ENCODE peak calls at places on chromosomes 7 and 10, in five cellular contexts. One of them, this sample, is unnamed.
A peak's percentile ranks its signal among the peaks of the same experiment; 100 is the strongest.

GRCh38 chr7:139036901-139037300 is 1.1 kb upstream of the ZC3HAV1L start:
- DNase-seq in endodermal cell: no peak
- DNase-seq in lower lobe of right lung: no peak
- DNase-seq in pancreas: no peak
- DNase-seq in breast epithelium: no peak
- DNase-seq in this sample: no peak

GRCh38 chr10:28054211-28054888 is 55.5 kb upstream of the ODAD2 start:
- DNase-seq in endodermal cell: no peak
- DNase-seq in lower lobe of right lung: no peak
- DNase-seq in breast epithelium: no peak
- DNase-seq in pancreas: no peak
- DNase-seq in this sample: no peak

GRCh38 chr7:29224726-29225125 is 30.2 kb downstream of the CHN2 start:
- DNase-seq in lower lobe of right lung: no peak
- DNase-seq in pancreas: no peak
- DNase-seq in endodermal cell: no peak
- DNase-seq in breast epithelium: no peak
- DNase-seq in this sample: no peak

GRCh38 chr7:135117096-135117495 is 30.8 kb upstream of the TMEM140 start:
- DNase-seq in pancreas: no peak
- DNase-seq in endodermal cell: no peak
- DNase-seq in lower lobe of right lung: no peak
- DNase-seq in breast epithelium: no peak
- DNase-seq in this sample: no peak

GRCh38 chr10:14397069-14397468 is 66.3 kb upstream of the FRMD4A start:
- DNase-seq in breast epithelium: no peak
- DNase-seq in lower lobe of right lung: peak; percentile 64
- DNase-seq in endodermal cell: peak; percentile 74
- DNase-seq in pancreas: peak; percentile 16
- DNase-seq in this sample: peak; percentile 12

GRCh38 chr7:85829817-85830432 is 643.1 kb upstream of the SEMA3D start:
- DNase-seq in endodermal cell: no peak
- DNase-seq in breast epithelium: no peak
- DNase-seq in lower lobe of right lung: no peak
- DNase-seq in pancreas: no peak
- DNase-seq in this sample: no peak

GRCh38 chr7:26663905-26664673 is 200.3 kb downstream of the SKAP2 start:
- DNase-seq in lower lobe of right lung: no peak
- DNase-seq in endodermal cell: no peak
- DNase-seq in pancreas: no peak
- DNase-seq in breast epithelium: no peak
- DNase-seq in this sample: no peak

GRCh38 chr10:12902135-12902572 is 99.4 kb downstream of the CCDC3 start:
- DNase-seq in endodermal cell: peak; percentile 86
- DNase-seq in lower lobe of right lung: no peak
- DNase-seq in pancreas: peak; percentile 21
- DNase-seq in breast epithelium: peak; percentile 30
- DNase-seq in this sample: no peak

GRCh38 chr7:154676422-154677073 is 326.4 kb downstream of the PAXIP1 start:
- DNase-seq in lower lobe of right lung: peak; percentile 54
- DNase-seq in breast epithelium: no peak
- DNase-seq in endodermal cell: no peak
- DNase-seq in pancreas: no peak
- DNase-seq in this sample: no peak

GRCh38 chr7:20508109-20508508 is 107.4 kb upstream of the ABCB5 start:
- DNase-seq in breast epithelium: no peak
- DNase-seq in lower lobe of right lung: no peak
- DNase-seq in pancreas: no peak
- DNase-seq in endodermal cell: peak; percentile 59
- DNase-seq in this sample: no peak

GRCh38 chr10:129809431-129809830 is 154.6 kb downstream of the EBF3 start:
- DNase-seq in pancreas: no peak
- DNase-seq in lower lobe of right lung: no peak
- DNase-seq in endodermal cell: no peak
- DNase-seq in breast epithelium: no peak
- DNase-seq in this sample: no peak

GRCh38 chr7:10708447-10708846 is 265.2 kb upstream of the PHF14 start:
- DNase-seq in pancreas: peak; percentile 13
- DNase-seq in breast epithelium: no peak
- DNase-seq in lower lobe of right lung: no peak
- DNase-seq in endodermal cell: peak; percentile 80
- DNase-seq in this sample: no peak

GRCh38 chr10:48464871-48465736 is 139.8 kb downstream of the ARHGAP22 start:
- DNase-seq in pancreas: no peak
- DNase-seq in breast epithelium: peak; percentile 62
- DNase-seq in lower lobe of right lung: no peak
- DNase-seq in endodermal cell: peak; percentile 60
- DNase-seq in this sample: no peak

GRCh38 chr7:22872087-22872807 is 49.6 kb upstream of the TOMM7 start:
- DNase-seq in breast epithelium: no peak
- DNase-seq in endodermal cell: no peak
- DNase-seq in lower lobe of right lung: no peak
- DNase-seq in pancreas: no peak
- DNase-seq in this sample: no peak

GRCh38 chr10:47277352-47278151 is 22.4 kb upstream of the GDF10 start:
- DNase-seq in pancreas: no peak
- DNase-seq in endodermal cell: peak; percentile 51
- DNase-seq in breast epithelium: no peak
- DNase-seq in lower lobe of right lung: no peak
- DNase-seq in this sample: no peak

GRCh38 chr7:48298779-48299178 is 127.5 kb downstream of the ABCA13 start:
- DNase-seq in endodermal cell: no peak
- DNase-seq in lower lobe of right lung: no peak
- DNase-seq in breast epithelium: no peak
- DNase-seq in pancreas: no peak
- DNase-seq in this sample: no peak

GRCh38 chr10:92667078-92667477 is 22.7 kb upstream of the HHEX start:
- DNase-seq in breast epithelium: no peak
- DNase-seq in endodermal cell: no peak
- DNase-seq in lower lobe of right lung: no peak
- DNase-seq in pancreas: no peak
- DNase-seq in this sample: no peak

GRCh38 chr10:99958287-99958686 is 51.5 kb downstream of the DNMBP start:
- DNase-seq in endodermal cell: no peak
- DNase-seq in pancreas: no peak
- DNase-seq in lower lobe of right lung: no peak
- DNase-seq in breast epithelium: no peak
- DNase-seq in this sample: no peak

GRCh38 chr10:69642747-69643146 is 12.7 kb downstream of the FAM241B start:
- DNase-seq in breast epithelium: no peak
- DNase-seq in endodermal cell: peak; percentile 22
- DNase-seq in lower lobe of right lung: no peak
- DNase-seq in pancreas: no peak
- DNase-seq in this sample: no peak

GRCh38 chr7:96663871-96664445 is 45.7 kb downstream of the SEM1 start:
- DNase-seq in breast epithelium: no peak
- DNase-seq in lower lobe of right lung: no peak
- DNase-seq in endodermal cell: no peak
- DNase-seq in pancreas: no peak
- DNase-seq in this sample: no peak

GRCh38 chr10:118960166-118961090 is 69.1 kb upstream of the NANOS1 start:
- DNase-seq in breast epithelium: peak; percentile 87
- DNase-seq in endodermal cell: peak; percentile 43
- DNase-seq in lower lobe of right lung: no peak
- DNase-seq in pancreas: no peak
- DNase-seq in this sample: no peak

GRCh38 chr7:90594791-90595317 is 1.3 kb upstream of the CDK14 start:
- DNase-seq in breast epithelium: no peak
- DNase-seq in pancreas: no peak
- DNase-seq in endodermal cell: peak; percentile 67
- DNase-seq in lower lobe of right lung: no peak
- DNase-seq in this sample: peak; percentile 24

GRCh38 chr7:84455788-84456187 is 261.2 kb upstream of the SEMA3A start:
- DNase-seq in breast epithelium: no peak
- DNase-seq in endodermal cell: no peak
- DNase-seq in pancreas: no peak
- DNase-seq in lower lobe of right lung: no peak
- DNase-seq in this sample: no peak

GRCh38 chr7:114085592-114086490 is 167.0 kb upstream of the PPP1R3A start:
- DNase-seq in pancreas: peak; percentile 95
- DNase-seq in endodermal cell: peak; percentile 94
- DNase-seq in lower lobe of right lung: peak; percentile 82
- DNase-seq in breast epithelium: peak; percentile 63
- DNase-seq in this sample: peak; percentile 61
- H3K27ac ChIP-seq in pancreas: peak overlapping the region; percentile 92
- H3K27ac ChIP-seq in endodermal cell: peak overlapping the region; percentile 93
- H3K27ac ChIP-seq in lower lobe of right lung: peak overlapping the region; percentile 81
- H3K27ac ChIP-seq in breast epithelium: peak overlapping the region; percentile 91
- H3K27ac ChIP-seq in this sample: peak overlapping the region; percentile 95

GRCh38 chr7:127251048-127251451 is 1.7 kb downstream of the GRM8 start:
- DNase-seq in endodermal cell: peak; percentile 52
- DNase-seq in lower lobe of right lung: no peak
- DNase-seq in pancreas: no peak
- DNase-seq in breast epithelium: no peak
- DNase-seq in this sample: no peak

GRCh38 chr7:127252736-127253288 is at the start of gene GRM8:
- DNase-seq in lower lobe of right lung: peak; percentile 51
- DNase-seq in breast epithelium: no peak
- DNase-seq in endodermal cell: peak; percentile 94
- DNase-seq in pancreas: peak; percentile 16
- DNase-seq in this sample: peak; percentile 10

GRCh38 chr7:127252380-127252718 is 392 bp downstream of the GRM8 start:
- DNase-seq in pancreas: no peak
- DNase-seq in lower lobe of right lung: no peak
- DNase-seq in endodermal cell: no peak
- DNase-seq in breast epithelium: no peak
- DNase-seq in this sample: no peak

GRCh38 chr7:127251458-127252379 is 1.0 kb downstream of the GRM8 start:
- DNase-seq in lower lobe of right lung: no peak
- DNase-seq in endodermal cell: peak; percentile 73
- DNase-seq in pancreas: no peak
- DNase-seq in breast epithelium: no peak
- DNase-seq in this sample: no peak

GRCh38 chr7:127250312-127251047 is 2.3 kb downstream of the GRM8 start:
- DNase-seq in endodermal cell: no peak
- DNase-seq in breast epithelium: no peak
- DNase-seq in lower lobe of right lung: no peak
- DNase-seq in pancreas: no peak
- DNase-seq in this sample: no peak
- TF ChIP-seq CTCF in endodermal cell: no peak
- TF ChIP-seq CTCF in breast epithelium: no peak
- TF ChIP-seq CTCF in lower lobe of right lung: no peak
- TF ChIP-seq CTCF in pancreas: no peak
- TF ChIP-seq CTCF in this sample: no peak

DNA sequence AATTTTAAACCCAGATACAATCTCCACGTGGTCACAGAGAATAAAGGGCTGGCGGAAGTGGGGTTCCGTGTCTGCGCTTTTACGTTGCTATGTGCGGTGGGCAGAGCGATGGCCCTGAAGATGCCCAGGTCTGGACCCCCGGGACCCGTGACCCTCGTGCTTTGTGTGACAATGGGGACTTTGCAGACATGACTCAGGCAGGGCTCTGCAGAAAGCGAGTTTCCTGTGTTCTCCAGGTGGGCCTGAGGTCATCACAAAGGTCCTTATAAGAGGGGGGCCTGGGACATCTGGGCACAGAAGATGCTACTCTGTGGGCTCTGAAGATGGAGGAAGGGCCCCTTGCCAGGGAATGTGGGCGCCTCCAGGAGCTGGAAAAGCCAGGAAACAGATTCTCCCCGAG is 95.3 kb downstream of the ELFN1 start:
- DNase-seq in pancreas: no peak
- DNase-seq in breast epithelium: no peak
- DNase-seq in lower lobe of right lung: no peak
- DNase-seq in endodermal cell: no peak
- DNase-seq in this sample: no peak
- H3K27me3 ChIP-seq in pancreas: no peaks in the 10 kb centered on the region
- H3K27me3 ChIP-seq in breast epithelium: no peaks in the 10 kb centered on the region
- H3K27me3 ChIP-seq in lower lobe of right lung: no peaks in the 10 kb centered on the region
- H3K27me3 ChIP-seq in endodermal cell: no peaks in the 10 kb centered on the region
- H3K27me3 ChIP-seq in this sample: no peaks in the 10 kb centered on the region

DNA sequence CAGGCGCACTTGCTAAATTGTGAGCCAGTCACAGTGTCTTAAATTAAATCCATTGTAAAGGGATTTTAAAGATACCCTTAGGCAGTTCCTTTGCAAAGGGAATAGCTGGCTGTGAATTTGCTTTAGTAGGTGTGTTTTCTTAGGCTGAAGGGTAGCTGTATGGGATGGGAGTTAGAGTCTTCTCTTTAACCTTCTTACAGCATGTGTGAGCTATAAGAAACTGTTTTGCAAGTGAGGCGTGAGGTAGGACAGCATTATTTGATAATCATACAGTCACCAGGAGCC is 5.2 kb downstream of the EEPD1 start:
- DNase-seq in pancreas: no peak
- DNase-seq in endodermal cell: no peak
- DNase-seq in breast epithelium: no peak
- DNase-seq in lower lobe of right lung: no peak
- DNase-seq in this sample: no peak
- H3K27ac ChIP-seq in pancreas: no peak overlapping the region
- H3K27ac ChIP-seq in endodermal cell: no peak overlapping the region
- H3K27ac ChIP-seq in breast epithelium: no peak overlapping the region
- H3K27ac ChIP-seq in lower lobe of right lung: no peak overlapping the region
- H3K27ac ChIP-seq in this sample: no peak overlapping the region

GRCh38 chr10:36681751-36682633 is 443.4 kb upstream of the ANKRD30A start:
- DNase-seq in lower lobe of right lung: no peak
- DNase-seq in endodermal cell: no peak
- DNase-seq in pancreas: no peak
- DNase-seq in breast epithelium: no peak
- DNase-seq in this sample: no peak

GRCh38 chr10:36679554-36679953 is 445.8 kb upstream of the ANKRD30A start:
- DNase-seq in pancreas: no peak
- DNase-seq in breast epithelium: no peak
- DNase-seq in endodermal cell: no peak
- DNase-seq in lower lobe of right lung: no peak
- DNase-seq in this sample: no peak

GRCh38 chr10:36688717-36689116 is 436.7 kb upstream of the ANKRD30A start:
- DNase-seq in pancreas: no peak
- DNase-seq in lower lobe of right lung: no peak
- DNase-seq in breast epithelium: no peak
- DNase-seq in endodermal cell: no peak
- DNase-seq in this sample: no peak

GRCh38 chr10:36683421-36683820 is 442.0 kb upstream of the ANKRD30A start:
- DNase-seq in pancreas: no peak
- DNase-seq in endodermal cell: no peak
- DNase-seq in lower lobe of right lung: no peak
- DNase-seq in breast epithelium: no peak
- DNase-seq in this sample: no peak
- TF ChIP-seq CTCF in pancreas: no peak
- TF ChIP-seq CTCF in endodermal cell: no peak
- TF ChIP-seq CTCF in lower lobe of right lung: no peak
- TF ChIP-seq CTCF in breast epithelium: no peak
- TF ChIP-seq CTCF in this sample: no peak

This sample was measured in thoracic aorta.